ENCODE peak calls at places on chromosomes 13 and 19, in five cellular contexts. R, N, J, Q and F are unnamed samples.
A peak's percentile ranks its signal among the peaks of the same experiment; 100 is the strongest.

GRCh38 chr19:15288146-15288963 is 44.0 kb downstream of the BRD4 start:
- DNase-seq in R (no peak), N (peak; percentile 72), J (no peak), Q (no peak), F (no peak)

GRCh38 chr13:99191900-99192399 is 8.7 kb upstream of the UBAC2 start:
- DNase-seq in R (no peak), N (peak; percentile 76), J (no peak), Q (no peak), F (no peak)

GRCh38 chr13:27919299-27919933 is 384 bp upstream of the PDX1 start:
- DNase-seq in R (no peak), N (no peak), J (no peak), Q (no peak), F (no peak)

GRCh38 chr19:14472202-14472961 is 2.8 kb downstream of the PTGER1 start:
- DNase-seq in R (peak; percentile 81), N (peak; percentile 73), J (no peak), Q (peak; percentile 79), F (peak; percentile 89)

GRCh38 chr13:39451860-39452301 is 151.1 kb downstream of the LHFPL6 start:
- DNase-seq in R (no peak), N (no peak), J (no peak), Q (peak; percentile 27), F (no peak)

GRCh38 chr19:9981406-9982260 is 28.7 kb downstream of the COL5A3 start:
- DNase-seq in R (no peak), N (no peak), J (no peak), Q (no peak), F (no peak)

GRCh38 chr19:48487944-48488343 is 18.8 kb downstream of the CYTH2 start:
- DNase-seq in R (no peak), N (no peak), J (peak; percentile 59), Q (no peak), F (no peak)

GRCh38 chr13:50616101-50616500 is 227.4 kb downstream of the DLEU7 start:
- DNase-seq in R (no peak), N (no peak), J (no peak), Q (no peak), F (no peak)

GRCh38 chr19:2081873-2082810 is 14.0 kb downstream of the MOB3A start:
- DNase-seq in R (no peak), N (peak; percentile 79), J (no peak), Q (no peak), F (no peak)

GRCh38 chr13:94303644-94304174 is 175.8 kb downstream of the DCT start:
- DNase-seq in R (no peak), N (no peak), J (no peak), Q (peak; percentile 10), F (no peak)

GRCh38 chr19:28899703-28900102 is 313.2 kb downstream of the UQCRFS1 start:
- DNase-seq in R (no peak), N (no peak), J (no peak), Q (no peak), F (no peak)

GRCh38 chr19:377801-378581 is 31.0 kb downstream of the C2CD4C start:
- DNase-seq in R (no peak), N (no peak), J (no peak), Q (no peak), F (no peak)

GRCh38 chr13:41658057-41658642 is 200.8 kb downstream of the RGCC start:
- DNase-seq in R (no peak), N (no peak), J (no peak), Q (no peak), F (no peak)

GRCh38 chr19:21604941-21605548 is 99.6 kb downstream of the ZNF429 start:
- DNase-seq in R (no peak), N (no peak), J (no peak), Q (no peak), F (no peak)

GRCh38 chr13:78520425-78520824 is 82.9 kb downstream of the POU4F1 start:
- DNase-seq in R (no peak), N (no peak), J (no peak), Q (no peak), F (no peak)

GRCh38 chr13:45817833-45818232 is 33.7 kb downstream of the SIAH3 start:
- DNase-seq in R (no peak), N (no peak), J (no peak), Q (no peak), F (no peak)

GRCh38 chr13:26132756-26133155 is 80.9 kb upstream of the SHISA2 start:
- DNase-seq in R (no peak), N (no peak), J (no peak), Q (no peak), F (no peak)

GRCh38 chr19:44658069-44658727 is 13.1 kb upstream of the CEACAM19 start:
- DNase-seq in R (no peak), N (no peak), J (no peak), Q (no peak), F (no peak)

DNA sequence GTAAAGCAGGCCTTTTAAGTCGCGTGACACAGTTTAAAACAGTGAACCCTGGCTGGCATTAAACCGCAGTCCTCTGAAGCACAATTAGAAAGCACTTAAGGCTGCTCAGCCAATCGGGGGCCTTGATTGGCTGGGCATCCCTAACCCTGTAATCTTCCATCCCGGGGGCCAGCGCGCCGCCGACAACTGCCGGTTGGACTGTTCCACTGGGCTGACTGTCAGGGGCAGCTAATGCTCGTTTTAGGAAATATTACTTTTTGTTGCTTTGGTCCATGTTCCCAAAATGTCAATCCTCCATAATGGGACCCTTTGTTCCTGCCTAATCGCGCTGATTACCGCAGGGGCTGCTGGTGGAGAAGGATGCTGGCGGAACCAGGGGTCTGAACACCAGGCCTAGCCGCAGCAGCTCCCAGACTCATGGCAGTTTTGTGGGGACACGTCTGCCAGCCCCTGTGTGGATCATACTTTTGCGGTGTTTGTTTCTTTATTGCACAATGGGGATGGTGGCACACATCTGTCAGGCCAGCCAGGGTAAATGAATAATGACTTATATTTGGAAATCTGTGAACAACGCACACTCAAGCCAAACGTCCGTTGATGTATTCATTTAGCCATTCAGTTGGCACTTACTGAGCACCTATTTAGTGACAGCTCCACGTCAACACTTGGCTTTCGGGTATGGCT is 127.1 kb upstream of the SPACA7 start:
- DNase-seq in R (no peak), N (no peak), J (no peak), Q (no peak), F (no peak)
- H3K9me3 ChIP-seq in R (no peaks in the 10 kb centered on the region), N (no peaks in the 10 kb centered on the region), J (no peaks in the 10 kb centered on the region), Q (no peaks in the 10 kb centered on the region), F (no peaks in the 10 kb centered on the region)

DNA sequence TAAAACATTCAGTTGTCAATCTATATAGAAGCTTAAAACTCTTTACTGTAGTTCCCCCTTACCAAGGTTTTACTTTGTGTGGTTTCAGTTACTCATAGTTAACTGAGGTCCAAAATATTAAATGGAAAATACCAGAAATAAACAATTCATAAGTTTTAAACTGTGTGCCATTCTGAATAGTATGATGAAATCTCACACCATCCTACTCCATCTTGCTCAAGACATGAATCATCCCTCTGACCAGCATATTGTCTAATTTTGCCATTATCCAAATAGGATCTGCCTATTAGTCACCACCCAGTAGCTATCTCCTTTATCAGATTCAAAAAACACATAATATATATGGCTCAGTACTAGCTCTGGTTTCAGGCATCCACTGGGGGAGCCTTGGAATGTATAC is 22.4 kb downstream of the ZNF571 start:
- DNase-seq in R (no peak), N (no peak), J (no peak), Q (no peak), F (no peak)
- H3K9me3 ChIP-seq in R (peaks cover 2% of the 10 kb centered on the region), N (no peaks in the 10 kb centered on the region), J (no peaks in the 10 kb centered on the region), Q (peaks cover 2% of the 10 kb centered on the region), F (peaks cover 55% of the 10 kb centered on the region)

GRCh38 chr13:38308736-38309135 is 40.9 kb upstream of the UFM1 start:
- DNase-seq in R (no peak), N (no peak), J (no peak), Q (no peak), F (no peak)

GRCh38 chr13:38309397-38309796 is 40.3 kb upstream of the UFM1 start:
- DNase-seq in R (no peak), N (no peak), J (no peak), Q (no peak), F (no peak)

GRCh38 chr13:38301236-38301635 is 48.4 kb upstream of the UFM1 start:
- DNase-seq in R (no peak), N (no peak), J (no peak), Q (no peak), F (no peak)

GRCh38 chr13:38303816-38304215 is 45.8 kb upstream of the UFM1 start:
- DNase-seq in R (no peak), N (no peak), J (no peak), Q (no peak), F (no peak)
- H3K9me3 ChIP-seq in R (no peaks in the 10 kb centered on the region), N (no peaks in the 10 kb centered on the region), J (no peaks in the 10 kb centered on the region), Q (no peaks in the 10 kb centered on the region), F (peaks cover 4% of the 10 kb centered on the region)

DNA sequence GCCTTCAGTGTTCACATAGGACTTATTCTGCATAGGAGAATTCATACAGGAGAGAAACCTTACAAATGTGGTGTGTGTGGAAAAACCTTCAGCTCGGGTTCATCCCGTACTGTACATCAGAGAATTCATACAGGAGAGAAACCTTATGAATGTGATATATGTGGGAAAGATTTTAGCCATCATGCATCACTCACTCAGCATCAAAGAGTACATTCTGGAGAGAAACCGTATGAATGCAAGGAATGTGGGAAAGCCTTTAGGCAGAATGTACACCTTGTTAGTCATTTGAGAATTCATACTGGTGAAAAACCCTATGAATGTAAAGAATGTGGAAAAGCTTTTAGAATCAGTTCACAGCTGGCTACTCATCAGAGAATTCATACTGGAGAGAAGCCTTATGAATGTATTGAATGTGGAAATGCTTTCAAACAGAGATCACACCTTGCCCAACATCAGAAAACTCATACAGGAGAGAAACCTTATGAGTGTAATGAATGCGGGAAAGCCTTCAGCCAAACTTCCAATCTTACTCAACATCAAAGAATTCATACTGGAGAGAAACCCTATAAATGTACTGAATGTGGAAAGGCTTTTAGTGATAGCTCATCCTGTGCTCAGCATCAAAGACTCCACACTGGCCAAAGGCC is 13.4 kb upstream of the ZFP28 start:
- DNase-seq in R (no peak), N (no peak), J (no peak), Q (no peak), F (no peak)
- H3K9me3 ChIP-seq in R (peaks cover 97% of the 10 kb centered on the region), N (peaks cover 98% of the 10 kb centered on the region), J (peaks cover 99% of the 10 kb centered on the region), Q (no peaks in the 10 kb centered on the region), F (peaks cover 8% of the 10 kb centered on the region)

DNA sequence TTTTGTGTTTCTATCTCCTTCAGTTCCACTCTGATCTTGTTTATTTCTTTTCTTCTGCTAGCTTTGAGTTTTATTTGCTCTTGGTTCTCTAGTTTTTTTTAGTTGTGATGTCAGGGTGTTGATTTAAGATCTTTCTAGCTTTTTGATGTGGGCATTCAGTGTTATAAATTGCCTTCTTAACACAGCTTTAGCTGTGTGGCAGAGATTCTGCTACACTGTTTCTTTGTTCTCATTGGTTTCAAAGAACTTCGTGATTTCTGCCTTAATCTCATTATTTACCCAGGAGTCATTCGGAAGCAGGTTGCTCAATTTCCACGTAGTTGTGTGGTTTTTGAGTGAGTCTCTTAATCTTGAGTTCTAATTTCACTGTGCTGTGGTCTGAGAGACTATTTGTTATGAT is 251.7 kb upstream of the HTR2A start:
- DNase-seq in R (no peak), N (no peak), J (no peak), Q (no peak), F (no peak)
- H3K9me3 ChIP-seq in R (no peaks in the 10 kb centered on the region), N (no peaks in the 10 kb centered on the region), J (no peaks in the 10 kb centered on the region), Q (no peaks in the 10 kb centered on the region), F (no peaks in the 10 kb centered on the region)

DNA sequence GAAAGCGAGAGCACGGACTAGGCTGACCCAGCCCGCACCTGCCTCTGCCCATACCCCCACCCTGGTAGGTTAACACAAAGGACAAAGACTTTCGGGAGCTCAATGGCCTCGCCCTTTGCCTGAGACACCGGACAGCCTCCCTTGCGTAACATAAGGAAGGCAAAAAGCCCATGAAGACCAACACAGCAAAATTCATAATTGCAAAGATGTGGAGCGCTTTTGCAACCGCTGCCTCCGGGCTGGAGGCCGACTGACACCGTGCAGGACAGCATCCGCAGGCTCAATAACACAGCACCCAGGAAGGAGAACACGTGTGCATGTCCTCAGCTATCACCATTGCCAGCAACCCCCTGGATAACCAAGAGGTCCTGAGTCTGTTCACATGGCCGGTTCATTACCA is 15.4 kb downstream of the LILRA1 start:
- DNase-seq in R (no peak), N (no peak), J (no peak), Q (no peak), F (no peak)
- H3K9me3 ChIP-seq in R (peaks cover 5% of the 10 kb centered on the region), N (no peaks in the 10 kb centered on the region), J (no peaks in the 10 kb centered on the region), Q (no peaks in the 10 kb centered on the region), F (no peaks in the 10 kb centered on the region)